ENCODE peak calls at places on chromosomes 6 and 20, in seven cellular contexts. N, P, C, B, T, R and A are unnamed samples.

GRCh38 chr20:6921717-6922386 is 154.4 kb downstream of the BMP2 start:
- DNase-seq in N (no peak), P (no peak), C (no peak), B (no peak), T (no peak), R (no peak), A (no peak)

GRCh38 chr6:47004458-47004857 is 37.7 kb downstream of the ADGRF1 start:
- DNase-seq in N (no peak), P (no peak), C (no peak), B (no peak), T (no peak), R (no peak), A (no peak)

GRCh38 chr20:21702553-21703467 is 2.7 kb upstream of the PAX1 start:
- DNase-seq in N (peak), P (no peak), C (peak), B (peak), T (no peak), R (no peak), A (peak)

GRCh38 chr6:112606726-112607125 is 259.6 kb downstream of the RFPL4B start:
- DNase-seq in N (no peak), P (no peak), C (no peak), B (no peak), T (no peak), R (no peak), A (no peak)

GRCh38 chr6:28488916-28489365 is 26.7 kb downstream of the GPX6 start:
- DNase-seq in N (no peak), P (peak), C (no peak), B (no peak), T (no peak), R (no peak), A (no peak)

GRCh38 chr6:53986721-53987526 is 124.3 kb upstream of the MLIP start:
- DNase-seq in N (no peak), P (peak), C (no peak), B (no peak), T (no peak), R (no peak), A (no peak)

GRCh38 chr20:7760261-7761048 is 179.8 kb downstream of the HAO1 start:
- DNase-seq in N (no peak), P (no peak), C (no peak), B (no peak), T (no peak), R (no peak), A (no peak)

GRCh38 chr6:30135147-30135546 is 793 bp upstream of the TRIM40 start:
- DNase-seq in N (no peak), P (no peak), C (no peak), B (no peak), T (no peak), R (no peak), A (no peak)

GRCh38 chr6:148831064-148831463 is 84.2 kb downstream of the UST start:
- DNase-seq in N (no peak), P (no peak), C (no peak), B (no peak), T (no peak), R (no peak), A (no peak)

GRCh38 chr20:1296922-1297321 is 30.8 kb downstream of the SNPH start:
- DNase-seq in N (no peak), P (no peak), C (no peak), B (no peak), T (no peak), R (no peak), A (no peak)

GRCh38 chr6:156687875-156688549 is 89.2 kb upstream of the ARID1B start:
- DNase-seq in N (no peak), P (peak), C (no peak), B (peak), T (peak), R (no peak), A (peak)

GRCh38 chr6:138817799-138818198 is 21.9 kb downstream of the ECT2L start:
- DNase-seq in N (no peak), P (peak), C (no peak), B (peak), T (peak), R (peak), A (no peak)

GRCh38 chr6:53168516-53169257 is 20.0 kb upstream of the GCM1 start:
- DNase-seq in N (no peak), P (peak), C (no peak), B (no peak), T (peak), R (peak), A (no peak)

GRCh38 chr6:63272397-63272796 is 47.4 kb downstream of the LGSN start:
- DNase-seq in N (no peak), P (peak), C (peak), B (no peak), T (no peak), R (peak), A (no peak)

GRCh38 chr20:3980260-3981131 is 34.9 kb downstream of the RNF24 start:
- DNase-seq in N (no peak), P (peak), C (no peak), B (no peak), T (peak), R (no peak), A (no peak)

GRCh38 chr20:21767739-21768223 is 62.3 kb downstream of the PAX1 start:
- DNase-seq in N (no peak), P (no peak), C (peak), B (peak), T (no peak), R (no peak), A (no peak)

GRCh38 chr6:168935628-168936010 is 318.0 kb downstream of the THBS2 start:
- DNase-seq in N (no peak), P (no peak), C (no peak), B (no peak), T (no peak), R (no peak), A (no peak)

GRCh38 chr6:140988780-140989179 is 1143.9 kb upstream of the GJE1 start:
- DNase-seq in N (no peak), P (no peak), C (no peak), B (no peak), T (no peak), R (no peak), A (no peak)

GRCh38 chr6:47097092-47097945 is 55.2 kb upstream of the ADGRF1 start:
- DNase-seq in N (no peak), P (peak), C (peak), B (peak), T (peak), R (peak), A (peak)

GRCh38 chr20:38873050-38873581 is 53.1 kb upstream of the FAM83D start:
- DNase-seq in N (no peak), P (no peak), C (peak), B (no peak), T (no peak), R (no peak), A (no peak)

GRCh38 chr20:38210741-38211140 is 45.7 kb upstream of the TGM2 start:
- DNase-seq in N (no peak), P (no peak), C (no peak), B (no peak), T (peak), R (no peak), A (no peak)

GRCh38 chr6:45959534-45960195 is 56.0 kb downstream of the CLIC5 start:
- DNase-seq in N (no peak), P (no peak), C (peak), B (no peak), T (no peak), R (peak), A (no peak)

GRCh38 chr6:148657053-148657452 is 89.8 kb upstream of the UST start:
- DNase-seq in N (no peak), P (peak), C (peak), B (no peak), T (no peak), R (peak), A (no peak)

GRCh38 chr6:3176562-3177355 is 19.4 kb upstream of the TUBB2A start:
- DNase-seq in N (no peak), P (peak), C (peak), B (no peak), T (peak), R (peak), A (no peak)

GRCh38 chr20:991850-992249 is 10.3 kb downstream of the RSPO4 start:
- DNase-seq in N (no peak), P (no peak), C (peak), B (peak), T (no peak), R (no peak), A (no peak)